ENCODE peak calls at places on chromosomes 11 and 22, in eight cellular contexts. W is T-helper 1 cell; O is K562; H is NCI-H510A treated with DMSO at 0.1 percent for 48 hours; R is HS-27A; K is stimulated activated effector memory CD8-positive, alpha-beta T cell treated with anti-CD3 and anti-CD28 coated beads, Interleukin-12 subunit alpha, Interleukin-12 subunit beta, amount 100 ng/mL, for 72 hours; E is NCI-H526; I is A172. Y is an unnamed sample.

GRCh38 chr11:93567406-93567819 is 24.2 kb upstream of the SMCO4 start:
- DNase-seq in W (no peak), O (no peak), H (no peak), R (no peak), K (no peak), E (no peak), I (peak; percentile 17), Y (no peak)

GRCh38 chr11:78886616-78887015 is 312.0 kb upstream of the NARS2 start:
- DNase-seq in W (no peak), O (no peak), H (no peak), R (no peak), K (no peak), E (no peak), I (no peak), Y (no peak)

GRCh38 chr11:134560566-134561347 is 148.7 kb upstream of the B3GAT1 start:
- DNase-seq in W (no peak), O (no peak), H (no peak), R (no peak), K (no peak), E (peak; percentile 80), I (no peak), Y (peak; percentile 25)

GRCh38 chr11:71301046-71301857 is 48.9 kb upstream of the SHANK2 start:
- DNase-seq in W (no peak), O (no peak), H (no peak), R (no peak), K (no peak), E (no peak), I (no peak), Y (no peak)

GRCh38 chr11:64413417-64413816 is 54.5 kb downstream of the RPS6KA4 start:
- DNase-seq in W (no peak), O (no peak), H (no peak), R (no peak), K (no peak), E (no peak), I (no peak), Y (no peak)

GRCh38 chr11:1851437-1852180 is 1.3 kb upstream of the LSP1 start:
- DNase-seq in W (no peak), O (no peak), H (no peak), R (no peak), K (no peak), E (no peak), I (no peak), Y (no peak)

GRCh38 chr22:27624705-27625104 is 176.9 kb downstream of the MN1 start:
- DNase-seq in W (no peak), O (no peak), H (no peak), R (no peak), K (no peak), E (no peak), I (no peak), Y (no peak)

GRCh38 chr22:28123989-28124766 is 205.1 kb upstream of the PITPNB start:
- DNase-seq in W (no peak), O (no peak), H (no peak), R (no peak), K (no peak), E (no peak), I (no peak), Y (no peak)

GRCh38 chr11:2385156-2386151 is 8.3 kb downstream of the CD81 start:
- DNase-seq in W (no peak), O (no peak), H (no peak), R (no peak), K (no peak), E (peak; percentile 97), I (no peak), Y (no peak)

GRCh38 chr11:109197656-109198055 is 224.3 kb upstream of the C11orf87 start:
- DNase-seq in W (no peak), O (no peak), H (no peak), R (no peak), K (no peak), E (no peak), I (no peak), Y (no peak)

GRCh38 chr11:86014221-86014620 is 54.7 kb downstream of the PICALM start:
- DNase-seq in W (no peak), O (no peak), H (no peak), R (no peak), K (no peak), E (no peak), I (no peak), Y (no peak)

GRCh38 chr11:118928870-118929495 is 3.3 kb upstream of the BCL9L start:
- DNase-seq in W (peak; percentile 58), O (peak; percentile 70), H (peak; percentile 65), R (no peak), K (no peak), E (peak; percentile 95), I (peak; percentile 31), Y (peak; percentile 63)

GRCh38 chr11:12075822-12076821 is 34.3 kb upstream of the MICAL2 start:
- DNase-seq in W (no peak), O (no peak), H (no peak), R (peak; percentile 98), K (no peak), E (no peak), I (peak; percentile 98), Y (no peak)

GRCh38 chr11:118200901-118201680 is 23.7 kb downstream of the JAML start:
- DNase-seq in W (no peak), O (no peak), H (no peak), R (no peak), K (no peak), E (no peak), I (no peak), Y (no peak)

GRCh38 chr11:12677131-12677530 is 2.9 kb downstream of the TEAD1 start:
- DNase-seq in W (no peak), O (no peak), H (no peak), R (no peak), K (no peak), E (no peak), I (peak; percentile 51), Y (no peak)

GRCh38 chr11:92838655-92839334 is 130.7 kb upstream of the MTNR1B start:
- DNase-seq in W (no peak), O (no peak), H (peak; percentile 93), R (no peak), K (no peak), E (no peak), I (no peak), Y (no peak)

GRCh38 chr11:77470504-77470903 is 3.4 kb downstream of the PAK1 start:
- DNase-seq in W (no peak), O (no peak), H (no peak), R (no peak), K (no peak), E (no peak), I (no peak), Y (no peak)

GRCh38 chr22:25076281-25076680 is 123.4 kb upstream of the CRYBB3 start:
- DNase-seq in W (no peak), O (no peak), H (no peak), R (no peak), K (peak; percentile 51), E (no peak), I (no peak), Y (no peak)

GRCh38 chr22:32286290-32286840 is 31.2 kb upstream of the SLC5A4 start:
- DNase-seq in W (no peak), O (no peak), H (no peak), R (no peak), K (no peak), E (no peak), I (no peak), Y (no peak)

GRCh38 chr22:23380230-23380573 is 199.9 kb downstream of the IGLL1 start:
- DNase-seq in W (no peak), O (no peak), H (peak; percentile 26), R (no peak), K (no peak), E (no peak), I (no peak), Y (no peak)

GRCh38 chr11:67500818-67501584 is 4.2 kb downstream of the PITPNM1 start:
- DNase-seq in W (no peak), O (no peak), H (no peak), R (no peak), K (no peak), E (no peak), I (no peak), Y (no peak)

GRCh38 chr11:1693327-1694063 is 3.5 kb upstream of the KRTAP5-6 start:
- DNase-seq in W (peak; percentile 61), O (peak; percentile 85), H (no peak), R (peak; percentile 26), K (peak; percentile 82), E (peak; percentile 64), I (peak; percentile 51), Y (peak; percentile 96)

GRCh38 chr11:73760066-73760679 is 701 bp downstream of the RAB6A start:
- DNase-seq in W (peak; percentile 8), O (peak; percentile 63), H (no peak), R (no peak), K (no peak), E (no peak), I (peak; percentile 14), Y (peak; percentile 36)

GRCh38 chr11:134482865-134483264 is 70.8 kb upstream of the B3GAT1 start:
- DNase-seq in W (no peak), O (no peak), H (no peak), R (no peak), K (no peak), E (no peak), I (no peak), Y (no peak)

GRCh38 chr22:17501679-17502285 is 61.5 kb upstream of the SLC25A18 start:
- DNase-seq in W (no peak), O (peak; percentile 57), H (peak; percentile 71), R (peak; percentile 11), K (no peak), E (peak; percentile 40), I (peak; percentile 60), Y (peak; percentile 31)

GRCh38 chr22:41821449-41822030 is 11.4 kb upstream of the SREBF2 start:
- DNase-seq in W (no peak), O (no peak), H (no peak), R (no peak), K (no peak), E (no peak), I (no peak), Y (no peak)

GRCh38 chr11:88501535-88501934 is 164.0 kb upstream of the CTSC start:
- DNase-seq in W (no peak), O (no peak), H (no peak), R (no peak), K (no peak), E (no peak), I (no peak), Y (no peak)

GRCh38 chr22:38984224-38984623 is 2.1 kb downstream of the APOBEC3B start:
- DNase-seq in W (no peak), O (peak; percentile 46), H (no peak), R (no peak), K (no peak), E (no peak), I (no peak), Y (no peak)

GRCh38 chr22:27719535-27720227 is 81.9 kb downstream of the MN1 start:
- DNase-seq in W (no peak), O (peak; percentile 72), H (peak; percentile 47), R (no peak), K (no peak), E (peak; percentile 36), I (peak; percentile 48), Y (no peak)

GRCh38 chr11:28448186-28448585 is 340.0 kb downstream of the METTL15 start:
- DNase-seq in W (no peak), O (no peak), H (no peak), R (no peak), K (no peak), E (no peak), I (no peak), Y (no peak)

GRCh38 chr22:19045094-19045493 is 77.1 kb downstream of the DGCR2 start:
- DNase-seq in W (no peak), O (no peak), H (no peak), R (no peak), K (no peak), E (no peak), I (no peak), Y (no peak)